ENCODE peak calls at places on chromosomes 7 and 10, in seven cellular contexts. One of them, this sample, is unnamed.

GRCh38 chr7:25886387-25887240 is 265.4 kb upstream of the NFE2L3 start:
- DNase-seq in breast epithelium: no peak
- DNase-seq in lower leg skin: no peak
- DNase-seq in body of pancreas: no peak
- DNase-seq in uterus: no peak
- DNase-seq in IMR-90: no peak
- DNase-seq in GM12878: no peak
- DNase-seq in this sample: no peak

GRCh38 chr10:22320591-22321155 is at the start of gene BMI1:
- DNase-seq in uterus: peak
- DNase-seq in breast epithelium: peak
- DNase-seq in GM12878: no peak
- DNase-seq in body of pancreas: peak
- DNase-seq in lower leg skin: peak
- DNase-seq in IMR-90: peak
- DNase-seq in this sample: peak

GRCh38 chr7:69349291-69349690 is 249.0 kb upstream of the AUTS2 start:
- DNase-seq in uterus: no peak
- DNase-seq in lower leg skin: no peak
- DNase-seq in IMR-90: no peak
- DNase-seq in body of pancreas: no peak
- DNase-seq in GM12878: no peak
- DNase-seq in breast epithelium: no peak
- DNase-seq in this sample: no peak

GRCh38 chr7:57403601-57404342 is 46.2 kb upstream of the ZNF716 start:
- DNase-seq in GM12878: no peak
- DNase-seq in IMR-90: no peak
- DNase-seq in breast epithelium: peak
- DNase-seq in uterus: peak
- DNase-seq in body of pancreas: peak
- DNase-seq in lower leg skin: peak
- DNase-seq in this sample: no peak

GRCh38 chr7:37365405-37365804 is 83.3 kb downstream of the ELMO1 start:
- DNase-seq in uterus: no peak
- DNase-seq in body of pancreas: no peak
- DNase-seq in lower leg skin: no peak
- DNase-seq in breast epithelium: no peak
- DNase-seq in IMR-90: no peak
- DNase-seq in GM12878: no peak
- DNase-seq in this sample: no peak

GRCh38 chr10:129730272-129730992 is 233.6 kb downstream of the EBF3 start:
- DNase-seq in IMR-90: no peak
- DNase-seq in uterus: no peak
- DNase-seq in breast epithelium: no peak
- DNase-seq in GM12878: no peak
- DNase-seq in lower leg skin: no peak
- DNase-seq in body of pancreas: no peak
- DNase-seq in this sample: no peak

GRCh38 chr7:46146454-46147255 is 225.6 kb upstream of the IGFBP3 start:
- DNase-seq in lower leg skin: no peak
- DNase-seq in IMR-90: peak
- DNase-seq in breast epithelium: no peak
- DNase-seq in body of pancreas: no peak
- DNase-seq in uterus: no peak
- DNase-seq in GM12878: no peak
- DNase-seq in this sample: no peak

GRCh38 chr7:14876194-14876593 is 26.4 kb downstream of the DGKB start:
- DNase-seq in uterus: no peak
- DNase-seq in breast epithelium: no peak
- DNase-seq in body of pancreas: no peak
- DNase-seq in IMR-90: no peak
- DNase-seq in lower leg skin: no peak
- DNase-seq in GM12878: no peak
- DNase-seq in this sample: no peak

GRCh38 chr10:3402334-3402733 is 229.8 kb upstream of the PITRM1 start:
- DNase-seq in lower leg skin: no peak
- DNase-seq in breast epithelium: no peak
- DNase-seq in IMR-90: no peak
- DNase-seq in GM12878: no peak
- DNase-seq in body of pancreas: no peak
- DNase-seq in uterus: no peak
- DNase-seq in this sample: no peak

GRCh38 chr10:98425511-98426352 is 10.8 kb upstream of the PYROXD2 start:
- DNase-seq in breast epithelium: no peak
- DNase-seq in uterus: no peak
- DNase-seq in IMR-90: peak
- DNase-seq in body of pancreas: peak
- DNase-seq in GM12878: no peak
- DNase-seq in lower leg skin: peak
- DNase-seq in this sample: peak

GRCh38 chr10:46250898-46251856 is 35.6 kb upstream of the ANTXRL start:
- DNase-seq in breast epithelium: peak
- DNase-seq in IMR-90: no peak
- DNase-seq in GM12878: no peak
- DNase-seq in lower leg skin: peak
- DNase-seq in uterus: no peak
- DNase-seq in body of pancreas: peak
- DNase-seq in this sample: no peak

GRCh38 chr10:129861776-129862530 is 102.1 kb downstream of the EBF3 start:
- DNase-seq in body of pancreas: no peak
- DNase-seq in IMR-90: no peak
- DNase-seq in GM12878: no peak
- DNase-seq in lower leg skin: no peak
- DNase-seq in breast epithelium: no peak
- DNase-seq in uterus: no peak
- DNase-seq in this sample: no peak

GRCh38 chr7:154833839-154834238 is 169.1 kb downstream of the PAXIP1 start:
- DNase-seq in GM12878: no peak
- DNase-seq in body of pancreas: no peak
- DNase-seq in breast epithelium: no peak
- DNase-seq in uterus: no peak
- DNase-seq in IMR-90: no peak
- DNase-seq in lower leg skin: no peak
- DNase-seq in this sample: no peak

GRCh38 chr10:46268076-46268881 is 18.5 kb upstream of the ANTXRL start:
- DNase-seq in lower leg skin: peak
- DNase-seq in body of pancreas: no peak
- DNase-seq in breast epithelium: peak
- DNase-seq in GM12878: peak
- DNase-seq in uterus: no peak
- DNase-seq in IMR-90: no peak
- DNase-seq in this sample: no peak

GRCh38 chr7:130070900-130071622 is 727 bp downstream of the KLHDC10 start:
- DNase-seq in body of pancreas: no peak
- DNase-seq in GM12878: no peak
- DNase-seq in lower leg skin: no peak
- DNase-seq in uterus: no peak
- DNase-seq in breast epithelium: no peak
- DNase-seq in IMR-90: no peak
- DNase-seq in this sample: peak

GRCh38 chr7:40680657-40681056 is 545.9 kb downstream of the SUGCT start:
- DNase-seq in body of pancreas: no peak
- DNase-seq in uterus: no peak
- DNase-seq in breast epithelium: no peak
- DNase-seq in IMR-90: no peak
- DNase-seq in GM12878: no peak
- DNase-seq in lower leg skin: no peak
- DNase-seq in this sample: peak

GRCh38 chr7:77648742-77649338 is 47.4 kb upstream of the RSBN1L start:
- DNase-seq in GM12878: no peak
- DNase-seq in body of pancreas: no peak
- DNase-seq in breast epithelium: no peak
- DNase-seq in lower leg skin: no peak
- DNase-seq in IMR-90: no peak
- DNase-seq in uterus: no peak
- DNase-seq in this sample: no peak
- TF ChIP-seq POLR2A in GM12878: no peak
- TF ChIP-seq POLR2A in body of pancreas: no peak
- TF ChIP-seq POLR2A in breast epithelium: no peak
- TF ChIP-seq POLR2A in lower leg skin: no peak
- TF ChIP-seq POLR2A in IMR-90: no peak
- TF ChIP-seq POLR2A in uterus: no peak
- TF ChIP-seq POLR2A in this sample: no peak

GRCh38 chr7:22762866-22763265 is 35.9 kb downstream of the IL6 start:
- DNase-seq in IMR-90: no peak
- DNase-seq in lower leg skin: no peak
- DNase-seq in body of pancreas: no peak
- DNase-seq in GM12878: no peak
- DNase-seq in uterus: no peak
- DNase-seq in breast epithelium: no peak
- DNase-seq in this sample: no peak

GRCh38 chr7:22758576-22758975 is 31.6 kb downstream of the IL6 start:
- DNase-seq in IMR-90: no peak
- DNase-seq in breast epithelium: no peak
- DNase-seq in lower leg skin: no peak
- DNase-seq in body of pancreas: no peak
- DNase-seq in uterus: no peak
- DNase-seq in GM12878: no peak
- DNase-seq in this sample: no peak

GRCh38 chr7:22765609-22766008 is 38.6 kb downstream of the IL6 start:
- DNase-seq in uterus: no peak
- DNase-seq in body of pancreas: no peak
- DNase-seq in IMR-90: no peak
- DNase-seq in lower leg skin: no peak
- DNase-seq in breast epithelium: no peak
- DNase-seq in GM12878: peak
- DNase-seq in this sample: no peak

DNA sequence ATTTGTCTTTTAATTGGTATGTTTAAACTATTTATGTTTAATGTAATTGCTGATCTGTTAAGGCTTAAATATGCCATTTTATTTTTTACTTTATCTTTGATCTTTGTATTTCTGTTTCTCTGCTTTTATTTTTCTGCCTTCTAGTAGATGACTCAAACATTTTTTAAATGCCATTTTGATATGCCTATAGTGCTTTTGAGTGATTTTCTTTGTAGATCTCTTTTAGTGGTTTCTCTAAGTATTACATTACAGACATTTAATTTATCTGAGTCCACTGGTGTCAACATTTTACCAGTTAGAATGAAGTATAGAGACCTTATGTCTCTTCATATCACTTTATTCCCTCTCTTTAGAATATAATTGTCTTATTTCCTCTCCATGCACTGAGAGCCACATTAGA is 32.7 kb downstream of the IL6 start:
- DNase-seq in lower leg skin: no peak
- DNase-seq in body of pancreas: no peak
- DNase-seq in uterus: no peak
- DNase-seq in GM12878: no peak
- DNase-seq in breast epithelium: no peak
- DNase-seq in IMR-90: peak
- DNase-seq in this sample: no peak
- TF ChIP-seq POLR2A in lower leg skin: no peak
- TF ChIP-seq POLR2A in body of pancreas: no peak
- TF ChIP-seq POLR2A in uterus: no peak
- TF ChIP-seq POLR2A in GM12878: no peak
- TF ChIP-seq POLR2A in breast epithelium: no peak
- TF ChIP-seq POLR2A in IMR-90: no peak
- TF ChIP-seq POLR2A in this sample: no peak

DNA sequence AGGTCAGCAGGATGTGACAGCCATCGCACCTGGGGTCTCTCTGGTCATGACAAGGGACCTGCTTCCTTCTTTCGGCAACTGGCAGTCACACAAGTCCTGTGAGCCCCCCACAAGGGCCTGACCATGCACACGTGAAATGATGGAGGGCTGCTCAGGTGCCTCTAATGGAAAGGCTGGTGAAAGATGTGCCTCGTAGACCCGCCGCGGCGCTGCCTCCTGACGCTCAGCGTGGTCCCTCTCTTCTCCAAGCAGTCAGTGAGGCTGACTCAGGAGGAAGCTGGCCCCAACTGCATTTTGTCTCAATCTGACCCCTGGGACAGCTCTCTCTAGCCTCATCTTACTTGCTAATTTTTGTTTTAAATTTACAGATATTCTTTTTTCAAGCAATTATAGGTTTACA is 101.0 kb downstream of the MAD1L1 start:
- DNase-seq in breast epithelium: no peak
- DNase-seq in IMR-90: no peak
- DNase-seq in GM12878: no peak
- DNase-seq in lower leg skin: no peak
- DNase-seq in body of pancreas: no peak
- DNase-seq in uterus: no peak
- DNase-seq in this sample: no peak
- TF ChIP-seq POLR2A in breast epithelium: no peak
- TF ChIP-seq POLR2A in IMR-90: no peak
- TF ChIP-seq POLR2A in GM12878: no peak
- TF ChIP-seq POLR2A in lower leg skin: no peak
- TF ChIP-seq POLR2A in body of pancreas: no peak
- TF ChIP-seq POLR2A in uterus: no peak
- TF ChIP-seq POLR2A in this sample: no peak

DNA sequence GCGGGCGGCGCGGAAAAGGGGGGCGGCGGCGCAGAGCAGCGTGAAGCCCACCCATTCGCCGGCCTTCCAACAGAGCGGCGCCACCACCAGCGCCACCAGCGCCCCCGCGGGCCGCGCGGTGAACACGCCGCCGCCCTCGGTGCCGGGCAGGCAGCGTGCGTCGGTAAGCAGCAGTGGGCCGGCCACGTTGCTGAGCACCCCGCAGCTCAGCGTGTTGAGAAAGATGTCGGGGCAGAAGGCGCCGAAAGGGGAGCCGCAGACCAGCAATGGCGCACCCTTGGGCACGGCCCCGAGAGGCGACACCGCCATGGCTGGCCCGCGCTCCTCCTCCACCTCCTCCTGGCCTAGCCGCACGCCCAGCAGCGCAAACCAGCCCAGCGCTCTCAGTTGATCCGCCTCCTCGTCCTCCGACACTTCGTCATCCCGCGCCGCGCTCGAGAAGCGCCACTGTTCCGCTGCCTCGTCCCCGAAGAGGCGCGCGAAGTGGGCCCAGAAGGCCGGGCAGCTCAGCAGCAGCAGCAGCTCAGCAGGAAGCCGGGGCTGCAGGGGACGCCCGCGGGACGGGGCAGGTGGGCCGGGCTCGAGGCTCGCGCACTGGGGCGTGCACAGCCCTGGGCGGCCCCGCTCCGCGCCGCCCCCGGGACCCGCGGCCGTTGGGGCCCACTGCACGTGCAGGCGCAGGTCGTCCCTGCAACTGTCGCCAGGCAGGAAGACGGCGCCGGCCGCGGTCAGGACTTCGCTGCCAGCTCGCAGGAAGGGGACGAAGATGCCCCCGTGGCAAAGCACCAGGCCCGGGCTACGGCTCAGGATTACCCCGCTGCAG is 623 bp downstream of the TYSND1 start:
- DNase-seq in IMR-90: peak
- DNase-seq in uterus: peak
- DNase-seq in GM12878: no peak
- DNase-seq in body of pancreas: peak
- DNase-seq in lower leg skin: peak
- DNase-seq in breast epithelium: peak
- DNase-seq in this sample: peak
- TF ChIP-seq POLR2A in IMR-90: no peak
- TF ChIP-seq POLR2A in uterus: no peak
- TF ChIP-seq POLR2A in GM12878: peak
- TF ChIP-seq POLR2A in body of pancreas: no peak
- TF ChIP-seq POLR2A in lower leg skin: no peak
- TF ChIP-seq POLR2A in breast epithelium: no peak
- TF ChIP-seq POLR2A in this sample: no peak

This sample was measured in erythroblast.